ENCODE peak calls at places on chromosome 1, in six cellular contexts. X is keratinocyte, J is PC-9, H is sigmoid colon, T is cardiac muscle cell, S is psoas muscle. K is an unnamed sample.

GRCh38 chr1:40391688-40392145 is 18.2 kb downstream of the SMAP2 start:
- DNase-seq in X (no peak), J (no peak), H (no peak), T (no peak), S (no peak), K (no peak)

GRCh38 chr1:209692745-209693504 is 11.7 kb upstream of the HSD11B1 start:
- DNase-seq in X (peak; percentile 32), J (peak; percentile 66), H (peak; percentile 86), T (peak; percentile 87), S (peak; percentile 81), K (peak; percentile 93)

GRCh38 chr1:88892146-88892877 is 945 bp upstream of the GTF2B start:
- DNase-seq in X (no peak), J (peak; percentile 48), H (no peak), T (no peak), S (no peak), K (peak; percentile 26)

GRCh38 chr1:58785424-58786058 is 1.7 kb upstream of the JUN start:
- DNase-seq in X (no peak), J (peak; percentile 81), H (peak; percentile 87), T (peak; percentile 70), S (peak; percentile 84), K (no peak)

GRCh38 chr1:114076308-114076707 is 77.4 kb downstream of the SYT6 start:
- DNase-seq in X (no peak), J (no peak), H (no peak), T (no peak), S (no peak), K (no peak)

GRCh38 chr1:198932351-198932991 is 293.6 kb downstream of the PTPRC start:
- DNase-seq in X (no peak), J (peak; percentile 16), H (no peak), T (no peak), S (no peak), K (peak; percentile 54)

GRCh38 chr1:19698181-19698580 is 33.5 kb downstream of the HTR6 start:
- DNase-seq in X (no peak), J (no peak), H (no peak), T (no peak), S (no peak), K (no peak)

GRCh38 chr1:76867342-76868130 is at the start of gene ST6GALNAC5:
- DNase-seq in X (no peak), J (no peak), H (no peak), T (peak; percentile 68), S (peak; percentile 48), K (peak; percentile 78)

GRCh38 chr1:16173447-16174260 is 17.8 kb upstream of the EPHA2 start:
- DNase-seq in X (peak; percentile 99), J (peak; percentile 98), H (no peak), T (no peak), S (no peak), K (peak; percentile 81)

GRCh38 chr1:119001181-119002018 is 13.3 kb upstream of the TBX15 start:
- DNase-seq in X (no peak), J (peak; percentile 33), H (peak; percentile 54), T (no peak), S (peak; percentile 70), K (no peak)

GRCh38 chr1:216749219-216749618 is 26.0 kb upstream of the ESRRG start:
- DNase-seq in X (no peak), J (no peak), H (no peak), T (no peak), S (peak; percentile 45), K (no peak)

GRCh38 chr1:203281851-203282661 is 23.3 kb upstream of the BTG2 start:
- DNase-seq in X (no peak), J (no peak), H (peak; percentile 60), T (peak; percentile 80), S (no peak), K (no peak)

GRCh38 chr1:201291917-201292316 is 8.6 kb downstream of the PKP1 start:
- DNase-seq in X (no peak), J (no peak), H (no peak), T (no peak), S (no peak), K (no peak)

GRCh38 chr1:119909890-119910596 is 13.7 kb upstream of the ADAM30 start:
- DNase-seq in X (no peak), J (no peak), H (no peak), T (no peak), S (no peak), K (no peak)

GRCh38 chr1:187928288-187928687 is 1099.5 kb downstream of the PLA2G4A start:
- DNase-seq in X (no peak), J (no peak), H (no peak), T (peak; percentile 58), S (no peak), K (peak; percentile 28)

GRCh38 chr1:52970149-52970548 is 43.1 kb downstream of the SCP2 start:
- DNase-seq in X (no peak), J (no peak), H (no peak), T (peak; percentile 20), S (no peak), K (no peak)

GRCh38 chr1:244800821-244801220 is 34.6 kb upstream of the COX20 start:
- DNase-seq in X (no peak), J (no peak), H (no peak), T (no peak), S (no peak), K (no peak)

GRCh38 chr1:108708726-108709660 is 3.7 kb upstream of the FNDC7 start:
- DNase-seq in X (no peak), J (no peak), H (no peak), T (no peak), S (no peak), K (no peak)

GRCh38 chr1:191368891-191369654 is 789.2 kb upstream of the RGS18 start:
- DNase-seq in X (no peak), J (no peak), H (no peak), T (no peak), S (no peak), K (no peak)

GRCh38 chr1:151478923-151479322 is 19.6 kb upstream of the POGZ start:
- DNase-seq in X (no peak), J (no peak), H (no peak), T (no peak), S (no peak), K (no peak)

GRCh38 chr1:6317101-6317760 is 56.3 kb upstream of the GPR153 start:
- DNase-seq in X (no peak), J (peak; percentile 26), H (no peak), T (no peak), S (no peak), K (peak; percentile 3)

GRCh38 chr1:45864765-45865164 is 61.4 kb downstream of the MAST2 start:
- DNase-seq in X (no peak), J (no peak), H (no peak), T (no peak), S (no peak), K (peak; percentile 25)

GRCh38 chr1:93751391-93752250 is 70.0 kb upstream of the BCAR3 start:
- DNase-seq in X (no peak), J (no peak), H (peak; percentile 76), T (peak; percentile 87), S (peak; percentile 74), K (no peak)

GRCh38 chr1:166170075-166170474 is 3.3 kb upstream of the FAM78B start:
- DNase-seq in X (no peak), J (no peak), H (no peak), T (no peak), S (no peak), K (no peak)

GRCh38 chr1:99648107-99648506 is 2.2 kb downstream of the PALMD start:
- DNase-seq in X (no peak), J (no peak), H (no peak), T (no peak), S (peak; percentile 79), K (no peak)

GRCh38 chr1:236508593-236509027 is 15.2 kb upstream of the LGALS8 start:
- DNase-seq in X (no peak), J (no peak), H (no peak), T (no peak), S (no peak), K (no peak)

GRCh38 chr1:14943516-14943851 is 210.1 kb upstream of the TMEM51 start:
- DNase-seq in X (no peak), J (no peak), H (no peak), T (no peak), S (peak; percentile 12), K (no peak)

DNA sequence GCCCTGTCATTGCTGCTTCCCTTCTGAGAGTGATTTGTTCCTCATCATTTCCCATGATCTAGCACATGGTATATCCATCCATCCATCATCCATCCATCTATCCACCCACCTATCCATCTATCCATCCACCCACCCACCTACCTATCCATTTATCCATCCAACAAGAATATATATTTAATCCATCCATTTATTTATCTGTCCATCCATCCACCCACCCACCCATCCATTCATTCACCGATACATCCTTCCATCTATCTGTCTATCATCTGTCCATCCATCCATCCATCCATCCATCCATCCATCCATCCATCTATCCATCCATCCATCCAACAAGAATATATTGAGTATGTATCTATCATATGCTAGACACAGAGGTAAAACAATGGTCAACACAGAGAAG is 100.0 kb upstream of the ACTL8 start:
- DNase-seq in X (no peak), J (no peak), H (no peak), T (no peak), S (no peak), K (no peak)
- H3K36me3 ChIP-seq in X (peaks cover 1% of the 10 kb centered on the region), J (no peaks in the 10 kb centered on the region), H (peaks cover 91% of the 10 kb centered on the region), T (no peaks in the 10 kb centered on the region), S (peaks cover 95% of the 10 kb centered on the region), K (peaks cover 63% of the 10 kb centered on the region)

GRCh38 chr1:74748962-74749361 is 16.0 kb downstream of the TYW3 start:
- DNase-seq in X (no peak), J (no peak), H (no peak), T (no peak), S (no peak), K (no peak)
- H3K36me3 ChIP-seq in X (peaks cover 17% of the 10 kb centered on the region), J (peaks cover 29% of the 10 kb centered on the region), H (peaks cover 73% of the 10 kb centered on the region), T (peaks cover 18% of the 10 kb centered on the region), S (peaks cover 74% of the 10 kb centered on the region), K (peaks cover 68% of the 10 kb centered on the region)

GRCh38 chr1:1227386-1227785 is 4.4 kb downstream of the SDF4 start:
- DNase-seq in X (no peak), J (no peak), H (no peak), T (no peak), S (no peak), K (no peak)
- H3K36me3 ChIP-seq in X (peaks cover 22% of the 10 kb centered on the region), J (no peaks in the 10 kb centered on the region), H (peaks cover 67% of the 10 kb centered on the region), T (peaks cover 14% of the 10 kb centered on the region), S (peaks cover 53% of the 10 kb centered on the region), K (peaks cover 51% of the 10 kb centered on the region)

DNA sequence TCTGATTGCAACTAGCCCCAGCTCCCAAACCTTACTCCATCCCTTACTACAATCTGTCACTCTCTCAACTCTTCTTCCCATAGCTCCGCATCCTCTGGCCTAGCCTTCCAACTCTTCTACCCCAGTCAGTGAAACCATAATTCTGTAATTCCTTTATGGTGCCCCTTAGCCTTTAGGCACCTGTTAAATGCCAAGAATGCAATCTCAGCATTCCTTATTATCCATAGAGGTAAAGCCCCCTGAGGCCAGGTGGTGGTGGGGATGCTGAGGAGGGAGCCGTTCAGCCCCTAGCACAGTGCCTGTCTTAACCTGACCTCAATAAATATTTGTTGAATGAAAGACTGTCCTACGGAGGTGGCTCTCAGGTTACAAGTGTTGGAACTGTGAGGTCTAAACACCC is 14.0 kb downstream of the ATP1A2 start:
- DNase-seq in X (no peak), J (no peak), H (peak; percentile 39), T (no peak), S (no peak), K (no peak)
- H3K36me3 ChIP-seq in X (no peaks in the 10 kb centered on the region), J (no peaks in the 10 kb centered on the region), H (peaks cover 93% of the 10 kb centered on the region), T (peaks cover 7% of the 10 kb centered on the region), S (peaks cover 85% of the 10 kb centered on the region), K (no peaks in the 10 kb centered on the region)

K was measured in adipocyte.